ENCODE peak calls at places on chromosomes 16 and 17, in nine cellular contexts. One of them, this sample, is unnamed.
A peak's percentile ranks its signal among the peaks of the same experiment; 100 is the strongest.

GRCh38 chr17:21209511-21210175 is 4.3 kb downstream of the TMEM11 start:
- DNase-seq in CD8-positive, alpha-beta T cell: no peak
- DNase-seq in CD8-positive, alpha-beta memory T cell: no peak
- DNase-seq in fibroblast of lung: no peak
- DNase-seq in neuronal stem cell: no peak
- DNase-seq in naive thymus-derived CD4-positive, alpha-beta T cell: no peak
- DNase-seq in prostate gland: peak; percentile 88
- DNase-seq in aorta: no peak
- DNase-seq in PC-3: no peak
- DNase-seq in this sample: no peak

GRCh38 chr17:2054740-2055493 is at the start of gene HIC1:
- DNase-seq in PC-3: peak; percentile 75
- DNase-seq in CD8-positive, alpha-beta T cell: peak; percentile 79
- DNase-seq in aorta: peak; percentile 86
- DNase-seq in prostate gland: peak; percentile 65
- DNase-seq in neuronal stem cell: peak; percentile 68
- DNase-seq in naive thymus-derived CD4-positive, alpha-beta T cell: peak; percentile 85
- DNase-seq in CD8-positive, alpha-beta memory T cell: peak; percentile 80
- DNase-seq in fibroblast of lung: peak; percentile 76
- DNase-seq in this sample: no peak

GRCh38 chr16:85461814-85462404 is 151.2 kb upstream of the GSE1 start:
- DNase-seq in CD8-positive, alpha-beta memory T cell: no peak
- DNase-seq in naive thymus-derived CD4-positive, alpha-beta T cell: no peak
- DNase-seq in prostate gland: no peak
- DNase-seq in neuronal stem cell: peak; percentile 64
- DNase-seq in aorta: no peak
- DNase-seq in fibroblast of lung: peak; percentile 45
- DNase-seq in CD8-positive, alpha-beta T cell: no peak
- DNase-seq in PC-3: no peak
- DNase-seq in this sample: peak; percentile 55

GRCh38 chr16:72858611-72859493 is 189.1 kb downstream of the ZFHX3 start:
- DNase-seq in aorta: peak; percentile 70
- DNase-seq in PC-3: no peak
- DNase-seq in CD8-positive, alpha-beta memory T cell: no peak
- DNase-seq in naive thymus-derived CD4-positive, alpha-beta T cell: no peak
- DNase-seq in neuronal stem cell: no peak
- DNase-seq in prostate gland: no peak
- DNase-seq in fibroblast of lung: peak; percentile 70
- DNase-seq in CD8-positive, alpha-beta T cell: no peak
- DNase-seq in this sample: no peak

GRCh38 chr16:85173077-85173980 is 61.1 kb upstream of the CIBAR2 start:
- DNase-seq in CD8-positive, alpha-beta T cell: no peak
- DNase-seq in fibroblast of lung: peak; percentile 85
- DNase-seq in CD8-positive, alpha-beta memory T cell: no peak
- DNase-seq in neuronal stem cell: no peak
- DNase-seq in aorta: no peak
- DNase-seq in PC-3: peak; percentile 90
- DNase-seq in naive thymus-derived CD4-positive, alpha-beta T cell: no peak
- DNase-seq in prostate gland: no peak
- DNase-seq in this sample: peak; percentile 42

GRCh38 chr16:75443301-75443700 is 10.0 kb upstream of the CFDP1 start:
- DNase-seq in fibroblast of lung: no peak
- DNase-seq in CD8-positive, alpha-beta memory T cell: no peak
- DNase-seq in aorta: no peak
- DNase-seq in neuronal stem cell: no peak
- DNase-seq in prostate gland: no peak
- DNase-seq in naive thymus-derived CD4-positive, alpha-beta T cell: no peak
- DNase-seq in PC-3: no peak
- DNase-seq in CD8-positive, alpha-beta T cell: no peak
- DNase-seq in this sample: no peak

GRCh38 chr17:81707725-81708646 is 4.1 kb upstream of the SLC25A10 start:
- DNase-seq in PC-3: no peak
- DNase-seq in prostate gland: no peak
- DNase-seq in naive thymus-derived CD4-positive, alpha-beta T cell: no peak
- DNase-seq in CD8-positive, alpha-beta T cell: no peak
- DNase-seq in aorta: no peak
- DNase-seq in CD8-positive, alpha-beta memory T cell: no peak
- DNase-seq in fibroblast of lung: no peak
- DNase-seq in neuronal stem cell: no peak
- DNase-seq in this sample: no peak

GRCh38 chr17:4900231-4901107 is 1.1 kb downstream of the C17orf107 start:
- DNase-seq in prostate gland: no peak
- DNase-seq in aorta: no peak
- DNase-seq in PC-3: no peak
- DNase-seq in naive thymus-derived CD4-positive, alpha-beta T cell: peak; percentile 51
- DNase-seq in CD8-positive, alpha-beta memory T cell: peak; percentile 73
- DNase-seq in CD8-positive, alpha-beta T cell: peak; percentile 69
- DNase-seq in fibroblast of lung: no peak
- DNase-seq in neuronal stem cell: no peak
- DNase-seq in this sample: no peak

GRCh38 chr16:51465026-51465425 is 314.0 kb upstream of the SALL1 start:
- DNase-seq in neuronal stem cell: no peak
- DNase-seq in PC-3: no peak
- DNase-seq in naive thymus-derived CD4-positive, alpha-beta T cell: no peak
- DNase-seq in prostate gland: no peak
- DNase-seq in CD8-positive, alpha-beta T cell: no peak
- DNase-seq in CD8-positive, alpha-beta memory T cell: no peak
- DNase-seq in aorta: no peak
- DNase-seq in fibroblast of lung: peak; percentile 36
- DNase-seq in this sample: no peak

GRCh38 chr17:65027305-65027704 is 29.2 kb downstream of the GNA13 start:
- DNase-seq in naive thymus-derived CD4-positive, alpha-beta T cell: no peak
- DNase-seq in prostate gland: no peak
- DNase-seq in PC-3: peak; percentile 96
- DNase-seq in CD8-positive, alpha-beta T cell: peak; percentile 49
- DNase-seq in fibroblast of lung: peak; percentile 69
- DNase-seq in neuronal stem cell: no peak
- DNase-seq in CD8-positive, alpha-beta memory T cell: peak; percentile 30
- DNase-seq in aorta: no peak
- DNase-seq in this sample: peak; percentile 36

GRCh38 chr16:9946022-9946720 is 236.1 kb downstream of the GRIN2A start:
- DNase-seq in naive thymus-derived CD4-positive, alpha-beta T cell: no peak
- DNase-seq in prostate gland: no peak
- DNase-seq in CD8-positive, alpha-beta memory T cell: no peak
- DNase-seq in CD8-positive, alpha-beta T cell: no peak
- DNase-seq in PC-3: no peak
- DNase-seq in neuronal stem cell: no peak
- DNase-seq in aorta: no peak
- DNase-seq in fibroblast of lung: no peak
- DNase-seq in this sample: no peak

GRCh38 chr16:85286066-85286712 is 173.9 kb upstream of the CIBAR2 start:
- DNase-seq in naive thymus-derived CD4-positive, alpha-beta T cell: no peak
- DNase-seq in prostate gland: peak; percentile 29
- DNase-seq in CD8-positive, alpha-beta memory T cell: no peak
- DNase-seq in neuronal stem cell: no peak
- DNase-seq in PC-3: no peak
- DNase-seq in aorta: peak; percentile 82
- DNase-seq in CD8-positive, alpha-beta T cell: no peak
- DNase-seq in fibroblast of lung: peak; percentile 89
- DNase-seq in this sample: peak; percentile 49

GRCh38 chr17:7307686-7308624 is 527 bp downstream of the EIF5A start:
- DNase-seq in PC-3: peak; percentile 35
- DNase-seq in fibroblast of lung: peak; percentile 41
- DNase-seq in neuronal stem cell: no peak
- DNase-seq in naive thymus-derived CD4-positive, alpha-beta T cell: peak; percentile 56
- DNase-seq in CD8-positive, alpha-beta T cell: peak; percentile 58
- DNase-seq in aorta: peak; percentile 70
- DNase-seq in CD8-positive, alpha-beta memory T cell: no peak
- DNase-seq in prostate gland: no peak
- DNase-seq in this sample: no peak

GRCh38 chr16:85891033-85891775 is 7.8 kb upstream of the IRF8 start:
- DNase-seq in PC-3: peak; percentile 81
- DNase-seq in fibroblast of lung: no peak
- DNase-seq in naive thymus-derived CD4-positive, alpha-beta T cell: no peak
- DNase-seq in CD8-positive, alpha-beta T cell: no peak
- DNase-seq in neuronal stem cell: no peak
- DNase-seq in CD8-positive, alpha-beta memory T cell: no peak
- DNase-seq in prostate gland: peak; percentile 43
- DNase-seq in aorta: no peak
- DNase-seq in this sample: no peak

GRCh38 chr16:88078111-88078775 is 127.0 kb downstream of the BANP start:
- DNase-seq in aorta: peak; percentile 25
- DNase-seq in PC-3: no peak
- DNase-seq in naive thymus-derived CD4-positive, alpha-beta T cell: no peak
- DNase-seq in CD8-positive, alpha-beta T cell: no peak
- DNase-seq in CD8-positive, alpha-beta memory T cell: no peak
- DNase-seq in neuronal stem cell: no peak
- DNase-seq in prostate gland: no peak
- DNase-seq in fibroblast of lung: no peak
- DNase-seq in this sample: no peak

GRCh38 chr17:67474081-67474661 is 97.1 kb downstream of the PITPNC1 start:
- DNase-seq in fibroblast of lung: peak; percentile 72
- DNase-seq in neuronal stem cell: no peak
- DNase-seq in CD8-positive, alpha-beta memory T cell: no peak
- DNase-seq in aorta: no peak
- DNase-seq in naive thymus-derived CD4-positive, alpha-beta T cell: no peak
- DNase-seq in PC-3: no peak
- DNase-seq in prostate gland: peak; percentile 5
- DNase-seq in CD8-positive, alpha-beta T cell: peak; percentile 26
- DNase-seq in this sample: peak; percentile 14

GRCh38 chr16:27237229-27238015 is 31.1 kb downstream of the NSMCE1 start:
- DNase-seq in fibroblast of lung: peak; percentile 14
- DNase-seq in prostate gland: no peak
- DNase-seq in CD8-positive, alpha-beta memory T cell: peak; percentile 67
- DNase-seq in naive thymus-derived CD4-positive, alpha-beta T cell: no peak
- DNase-seq in neuronal stem cell: no peak
- DNase-seq in aorta: peak; percentile 70
- DNase-seq in PC-3: no peak
- DNase-seq in CD8-positive, alpha-beta T cell: peak; percentile 70
- DNase-seq in this sample: no peak

GRCh38 chr16:55494994-55495421 is 13.9 kb upstream of the LPCAT2 start:
- DNase-seq in aorta: no peak
- DNase-seq in naive thymus-derived CD4-positive, alpha-beta T cell: no peak
- DNase-seq in fibroblast of lung: peak; percentile 97
- DNase-seq in CD8-positive, alpha-beta memory T cell: no peak
- DNase-seq in neuronal stem cell: no peak
- DNase-seq in prostate gland: no peak
- DNase-seq in PC-3: peak; percentile 32
- DNase-seq in CD8-positive, alpha-beta T cell: no peak
- DNase-seq in this sample: peak; percentile 89

GRCh38 chr17:19306160-19307111 is 56.1 kb downstream of the B9D1 start:
- DNase-seq in CD8-positive, alpha-beta T cell: peak; percentile 23
- DNase-seq in PC-3: no peak
- DNase-seq in aorta: no peak
- DNase-seq in fibroblast of lung: no peak
- DNase-seq in naive thymus-derived CD4-positive, alpha-beta T cell: no peak
- DNase-seq in CD8-positive, alpha-beta memory T cell: peak; percentile 73
- DNase-seq in neuronal stem cell: no peak
- DNase-seq in prostate gland: no peak
- DNase-seq in this sample: no peak

GRCh38 chr16:68236804-68237242 is 896 bp upstream of the ESRP2 start:
- DNase-seq in aorta: no peak
- DNase-seq in fibroblast of lung: no peak
- DNase-seq in prostate gland: peak; percentile 30
- DNase-seq in naive thymus-derived CD4-positive, alpha-beta T cell: no peak
- DNase-seq in CD8-positive, alpha-beta memory T cell: peak; percentile 32
- DNase-seq in PC-3: no peak
- DNase-seq in neuronal stem cell: no peak
- DNase-seq in CD8-positive, alpha-beta T cell: no peak
- DNase-seq in this sample: no peak
- H3K27ac ChIP-seq in aorta: peak overlapping the region; percentile 35
- H3K27ac ChIP-seq in fibroblast of lung: peak overlapping the region; percentile 67
- H3K27ac ChIP-seq in prostate gland: peak overlapping the region; percentile 95
- H3K27ac ChIP-seq in naive thymus-derived CD4-positive, alpha-beta T cell: peak overlapping the region; percentile 67
- H3K27ac ChIP-seq in CD8-positive, alpha-beta memory T cell: no peak overlapping the region
- H3K27ac ChIP-seq in PC-3: peak overlapping the region; percentile 93
- H3K27ac ChIP-seq in neuronal stem cell: peak overlapping the region; percentile 53
- H3K27ac ChIP-seq in CD8-positive, alpha-beta T cell: no peak overlapping the region
- H3K27ac ChIP-seq in this sample: peak overlapping the region; percentile 82

DNA sequence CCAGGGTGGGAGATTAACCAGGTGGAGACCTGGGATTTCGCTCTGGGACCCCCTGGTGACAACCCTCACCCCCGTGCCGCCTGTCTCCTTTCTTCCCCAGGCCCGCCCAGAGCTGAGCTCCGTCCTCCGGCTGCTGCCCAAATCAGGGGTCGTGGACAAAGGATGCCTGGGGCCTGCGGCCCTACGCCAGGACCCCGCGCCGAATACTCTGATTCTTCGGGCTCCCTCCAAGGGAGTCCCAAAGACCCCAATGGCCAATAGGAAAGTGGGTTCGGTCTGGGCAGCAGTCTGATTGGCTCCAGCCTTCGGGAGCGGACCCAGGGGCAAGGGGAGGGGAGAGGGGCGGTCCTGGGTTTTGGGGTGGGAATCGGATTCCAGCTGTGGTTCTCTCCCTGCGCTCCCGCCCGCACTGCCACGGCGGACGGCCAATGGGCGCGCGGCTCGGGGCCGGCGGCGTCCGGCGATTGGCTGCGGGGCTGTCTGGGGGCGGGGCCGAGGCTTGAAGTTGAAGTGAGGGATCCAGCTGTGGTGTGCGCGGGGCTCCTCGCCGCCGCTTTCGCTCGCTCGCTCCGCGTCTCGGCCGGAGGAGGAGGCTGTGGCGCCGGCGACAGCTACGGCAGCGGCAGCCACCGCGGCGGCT is at the start of gene CACNA1G:
- DNase-seq in naive thymus-derived CD4-positive, alpha-beta T cell: peak; percentile 77
- DNase-seq in aorta: peak; percentile 93
- DNase-seq in prostate gland: peak; percentile 81
- DNase-seq in CD8-positive, alpha-beta T cell: peak; percentile 88
- DNase-seq in CD8-positive, alpha-beta memory T cell: peak; percentile 84
- DNase-seq in fibroblast of lung: peak; percentile 79
- DNase-seq in neuronal stem cell: peak; percentile 97
- DNase-seq in PC-3: peak; percentile 88
- DNase-seq in this sample: peak; percentile 93
- H3K27me3 ChIP-seq in naive thymus-derived CD4-positive, alpha-beta T cell: peaks cover 27% of the 10 kb centered on the region
- H3K27me3 ChIP-seq in aorta: no peaks in the 10 kb centered on the region
- H3K27me3 ChIP-seq in prostate gland: peaks cover 10% of the 10 kb centered on the region
- H3K27me3 ChIP-seq in CD8-positive, alpha-beta T cell: peaks cover 29% of the 10 kb centered on the region
- H3K27me3 ChIP-seq in CD8-positive, alpha-beta memory T cell: peaks cover 52% of the 10 kb centered on the region
- H3K27me3 ChIP-seq in fibroblast of lung: peaks cover 45% of the 10 kb centered on the region
- H3K27me3 ChIP-seq in neuronal stem cell: peaks cover 51% of the 10 kb centered on the region
- H3K27me3 ChIP-seq in PC-3: peaks cover 30% of the 10 kb centered on the region
- H3K27me3 ChIP-seq in this sample: no peaks in the 10 kb centered on the region

DNA sequence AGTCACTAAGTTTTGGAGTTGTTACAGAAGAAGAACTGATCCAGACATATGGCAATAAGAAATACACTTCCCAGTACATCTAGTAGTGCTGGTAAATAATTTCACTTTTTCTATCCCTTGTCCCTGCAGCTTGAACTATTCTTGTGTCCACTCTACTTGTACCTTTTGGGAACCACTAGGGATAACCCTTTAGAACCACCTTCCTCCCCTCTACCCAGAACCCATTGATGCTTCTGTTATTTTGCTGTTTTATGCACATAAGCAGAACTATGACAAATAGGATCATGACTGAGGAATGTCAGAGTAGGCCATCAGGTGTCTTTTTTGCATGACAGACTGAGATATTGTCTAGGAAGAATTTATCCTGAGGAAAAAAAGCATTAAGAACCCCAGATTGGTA is 125.1 kb downstream of the BRIP1 start:
- DNase-seq in PC-3: no peak
- DNase-seq in prostate gland: no peak
- DNase-seq in fibroblast of lung: no peak
- DNase-seq in naive thymus-derived CD4-positive, alpha-beta T cell: no peak
- DNase-seq in neuronal stem cell: no peak
- DNase-seq in CD8-positive, alpha-beta memory T cell: no peak
- DNase-seq in aorta: no peak
- DNase-seq in CD8-positive, alpha-beta T cell: no peak
- DNase-seq in this sample: no peak
- H3K4me3 ChIP-seq in PC-3: no peak overlapping the region
- H3K4me3 ChIP-seq in prostate gland: no peak overlapping the region
- H3K4me3 ChIP-seq in fibroblast of lung: no peak overlapping the region
- H3K4me3 ChIP-seq in naive thymus-derived CD4-positive, alpha-beta T cell: no peak overlapping the region
- H3K4me3 ChIP-seq in neuronal stem cell: no peak overlapping the region
- H3K4me3 ChIP-seq in CD8-positive, alpha-beta memory T cell: no peak overlapping the region
- H3K4me3 ChIP-seq in aorta: no peak overlapping the region
- H3K4me3 ChIP-seq in CD8-positive, alpha-beta T cell: no peak overlapping the region
- H3K4me3 ChIP-seq in this sample: no peak overlapping the region

GRCh38 chr17:10881959-10882358 is 44.1 kb upstream of the PIRT start:
- DNase-seq in naive thymus-derived CD4-positive, alpha-beta T cell: no peak
- DNase-seq in PC-3: no peak
- DNase-seq in fibroblast of lung: no peak
- DNase-seq in CD8-positive, alpha-beta T cell: no peak
- DNase-seq in CD8-positive, alpha-beta memory T cell: no peak
- DNase-seq in neuronal stem cell: no peak
- DNase-seq in aorta: no peak
- DNase-seq in prostate gland: no peak
- DNase-seq in this sample: no peak
- H3K27ac ChIP-seq in naive thymus-derived CD4-positive, alpha-beta T cell: no peak overlapping the region
- H3K27ac ChIP-seq in PC-3: no peak overlapping the region
- H3K27ac ChIP-seq in fibroblast of lung: no peak overlapping the region
- H3K27ac ChIP-seq in CD8-positive, alpha-beta T cell: no peak overlapping the region
- H3K27ac ChIP-seq in CD8-positive, alpha-beta memory T cell: no peak overlapping the region
- H3K27ac ChIP-seq in neuronal stem cell: no peak overlapping the region
- H3K27ac ChIP-seq in aorta: no peak overlapping the region
- H3K27ac ChIP-seq in prostate gland: no peak overlapping the region
- H3K27ac ChIP-seq in this sample: no peak overlapping the region